ENCODE peak calls at places on chromosome 3, in five cellular contexts. X, I, Q, N and E are unnamed samples.

GRCh38 chr3:127763337-127763736 is 59.0 kb downstream of the MGLL start:
- DNase-seq in I (no peak), X (no peak), N (no peak), Q (no peak), E (no peak)

GRCh38 chr3:147409143-147410121 is at the start of gene ZIC1:
- DNase-seq in N (no peak), I (no peak), X (no peak), Q (peak), E (no peak)

GRCh38 chr3:13217736-13218540 is 144.7 kb upstream of the IQSEC1 start:
- DNase-seq in Q (peak), X (peak), N (no peak), I (no peak), E (no peak)

GRCh38 chr3:40167958-40168357 is 141.5 kb upstream of the EIF1B start:
- DNase-seq in Q (no peak), X (no peak), I (no peak), N (peak), E (no peak)

GRCh38 chr3:186901135-186901734 is 29.1 kb upstream of the ST6GAL1 start:
- DNase-seq in N (no peak), Q (peak), I (no peak), X (no peak), E (no peak)

GRCh38 chr3:40143283-40144090 is 166.0 kb upstream of the EIF1B start:
- DNase-seq in N (no peak), Q (no peak), I (no peak), X (no peak), E (no peak)

GRCh38 chr3:109921509-109921908 is 584.2 kb upstream of the DPPA4 start:
- DNase-seq in Q (no peak), N (no peak), I (no peak), X (no peak), E (no peak)

GRCh38 chr3:152818027-152818426 is 16.9 kb upstream of the P2RY1 start:
- DNase-seq in X (no peak), N (no peak), I (no peak), Q (no peak), E (no peak)

GRCh38 chr3:133162906-133163305 is 124.7 kb downstream of the TMEM108 start:
- DNase-seq in X (no peak), I (no peak), Q (no peak), N (no peak), E (no peak)

GRCh38 chr3:57594576-57594975 is 2.6 kb downstream of the ARF4 start:
- DNase-seq in X (no peak), I (no peak), N (no peak), Q (no peak), E (no peak)

GRCh38 chr3:172104471-172105072 is 65.2 kb downstream of the FNDC3B start:
- DNase-seq in N (no peak), Q (peak), X (no peak), I (no peak), E (no peak)

GRCh38 chr3:140207541-140207940 is 272.6 kb downstream of the CLSTN2 start:
- DNase-seq in N (no peak), Q (no peak), X (no peak), I (no peak), E (no peak)

GRCh38 chr3:138241061-138241460 is 54.0 kb downstream of the ARMC8 start:
- DNase-seq in Q (peak), I (no peak), N (no peak), X (peak), E (no peak)

GRCh38 chr3:142577701-142578308 is 728 bp downstream of the ATR start:
- DNase-seq in I (no peak), Q (peak), X (peak), N (no peak), E (no peak)

GRCh38 chr3:187823802-187824201 is 78.5 kb upstream of the BCL6 start:
- DNase-seq in N (no peak), X (no peak), Q (no peak), I (no peak), E (no peak)

GRCh38 chr3:50664959-50665602 is 9.6 kb upstream of the DOCK3 start:
- DNase-seq in N (no peak), X (no peak), I (no peak), Q (no peak), E (no peak)

GRCh38 chr3:172101107-172101506 is 61.7 kb downstream of the FNDC3B start:
- DNase-seq in X (no peak), N (no peak), Q (no peak), I (peak), E (no peak)

GRCh38 chr3:111919370-111920065 is 59.3 kb upstream of the ABHD10 start:
- DNase-seq in N (no peak), Q (no peak), I (no peak), X (no peak), E (no peak)

DNA sequence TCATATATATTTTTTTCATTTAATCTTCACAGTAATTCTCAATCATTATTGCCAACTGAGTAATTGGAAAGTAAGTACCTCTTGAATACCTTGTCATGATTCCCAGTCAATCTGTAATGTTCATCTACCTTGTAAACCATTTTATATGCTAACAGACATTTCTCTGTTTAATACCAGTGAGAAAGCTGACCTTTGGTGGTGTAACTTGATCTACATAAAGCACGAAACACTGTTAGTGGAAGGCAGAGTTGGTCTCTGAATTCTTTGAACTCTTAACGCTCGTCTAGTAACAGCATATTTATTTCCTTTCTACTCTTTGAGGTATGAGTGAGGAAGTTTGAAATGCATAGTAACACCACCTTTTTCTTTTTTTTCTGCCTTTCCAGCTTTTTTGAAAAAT is 59.5 kb downstream of the SLC25A26 start:
- DNase-seq in I (peak), X (peak), N (no peak), Q (peak), E (no peak)
- H3K4me3 ChIP-seq in I (no peak), X (no peak), N (no peak), Q (no peak), E (no peak)

GRCh38 chr3:81863714-81864113 is 102.3 kb upstream of the GBE1 start:
- DNase-seq in I (no peak), N (no peak), Q (no peak), X (no peak), E (no peak)

GRCh38 chr3:81867875-81868274 is 106.4 kb upstream of the GBE1 start:
- DNase-seq in Q (no peak), I (no peak), X (no peak), N (no peak), E (no peak)

GRCh38 chr3:81861593-81861992 is 100.1 kb upstream of the GBE1 start:
- DNase-seq in X (no peak), Q (no peak), N (no peak), I (no peak), E (no peak)

GRCh38 chr3:81868597-81868996 is 107.2 kb upstream of the GBE1 start:
- DNase-seq in N (no peak), X (no peak), Q (no peak), I (no peak), E (no peak)

DNA sequence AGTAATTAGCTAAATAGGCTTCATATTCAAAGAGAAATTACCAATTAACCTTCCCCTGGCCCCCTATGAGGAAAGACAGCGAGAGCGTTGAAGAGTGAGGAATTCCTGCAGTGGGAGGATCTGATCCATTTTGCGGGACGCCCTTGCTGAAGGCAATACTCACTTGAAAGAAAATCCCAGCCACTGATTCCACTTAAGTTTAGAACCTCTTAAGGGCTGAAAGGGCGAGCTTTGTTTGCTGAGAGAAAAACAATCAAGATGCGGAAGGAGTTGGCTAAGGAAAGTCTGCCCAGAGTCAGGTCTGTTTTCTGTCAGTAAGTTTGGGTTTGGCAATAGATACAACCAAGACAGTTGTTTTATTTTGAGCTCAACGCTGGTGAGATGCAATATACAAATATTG is 102.8 kb upstream of the GBE1 start:
- DNase-seq in X (no peak), Q (no peak), N (no peak), I (no peak), E (no peak)
- H3K4me3 ChIP-seq in X (no peak), Q (no peak), N (no peak), I (no peak), E (no peak)

DNA sequence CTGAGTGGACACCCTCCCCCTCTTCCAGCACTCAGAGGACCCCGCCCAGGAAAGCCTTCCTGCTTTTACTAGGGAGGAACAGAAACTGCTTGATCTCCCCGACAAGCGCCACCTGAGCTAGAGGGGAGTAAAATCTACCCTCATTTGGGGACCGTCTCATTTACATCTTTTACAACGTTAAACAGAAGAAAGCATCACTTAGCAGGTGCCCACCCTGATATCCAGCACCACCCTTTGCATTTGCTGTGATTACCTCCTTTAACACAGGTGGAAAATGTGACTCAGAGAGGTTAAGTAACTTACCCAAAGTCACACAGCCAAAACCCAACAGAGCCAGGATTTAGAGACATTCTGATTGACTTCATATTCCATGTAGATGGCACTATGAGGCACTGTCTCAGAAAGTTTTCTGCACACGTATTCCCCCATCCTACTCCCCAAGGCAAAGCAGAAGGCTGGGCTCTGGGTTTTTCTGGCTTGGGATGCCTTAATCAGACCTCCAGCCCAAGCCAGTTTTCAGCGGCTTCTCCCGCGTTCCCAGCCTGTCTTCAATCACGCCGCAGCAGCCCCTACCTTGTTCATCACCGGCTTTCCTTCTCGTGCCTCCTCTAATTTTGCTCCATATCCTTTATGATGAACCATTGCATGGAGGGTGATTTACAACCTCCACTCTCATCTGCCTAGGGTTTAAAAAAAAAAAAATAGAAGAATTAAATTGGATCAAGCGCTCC is 314.5 kb upstream of the PROK2 start:
- DNase-seq in I (no peak), N (no peak), X (no peak), Q (no peak), E (no peak)
- H3K4me3 ChIP-seq in I (no peak), N (no peak), X (no peak), Q (no peak), E (no peak)

GRCh38 chr3:177463863-177464262 is 266.6 kb upstream of the TBL1XR1 start:
- DNase-seq in X (peak), I (no peak), N (no peak), Q (peak), E (no peak)

GRCh38 chr3:177465243-177465642 is 268.0 kb upstream of the TBL1XR1 start:
- DNase-seq in X (no peak), I (no peak), N (peak), Q (no peak), E (no peak)

GRCh38 chr3:177467268-177467985 is 270.1 kb upstream of the TBL1XR1 start:
- DNase-seq in I (no peak), X (no peak), Q (no peak), N (no peak), E (no peak)

GRCh38 chr3:177466076-177466475 is 268.8 kb upstream of the TBL1XR1 start:
- DNase-seq in I (no peak), N (no peak), Q (no peak), X (no peak), E (no peak)

GRCh38 chr3:177464392-177465225 is 267.3 kb upstream of the TBL1XR1 start:
- DNase-seq in N (no peak), X (no peak), I (no peak), Q (no peak), E (no peak)
- H3K4me3 ChIP-seq in N (no peak), X (no peak), I (no peak), Q (no peak), E (no peak)

GRCh38 chr3:161222662-161223061 is 1.6 kb downstream of the NMD3 start:
- DNase-seq in X (peak), Q (peak), I (no peak), N (no peak), E (no peak)
- H3K4me3 ChIP-seq in X (peak), Q (peak), I (no peak), N (peak), E (no peak)

GRCh38 chr3:45869638-45870037 is 16.7 kb upstream of the CCR9 start:
- DNase-seq in I (no peak), X (no peak), N (no peak), Q (no peak), E (no peak)
- H3K4me3 ChIP-seq in I (no peak), X (no peak), N (no peak), Q (no peak), E (no peak)

DNA sequence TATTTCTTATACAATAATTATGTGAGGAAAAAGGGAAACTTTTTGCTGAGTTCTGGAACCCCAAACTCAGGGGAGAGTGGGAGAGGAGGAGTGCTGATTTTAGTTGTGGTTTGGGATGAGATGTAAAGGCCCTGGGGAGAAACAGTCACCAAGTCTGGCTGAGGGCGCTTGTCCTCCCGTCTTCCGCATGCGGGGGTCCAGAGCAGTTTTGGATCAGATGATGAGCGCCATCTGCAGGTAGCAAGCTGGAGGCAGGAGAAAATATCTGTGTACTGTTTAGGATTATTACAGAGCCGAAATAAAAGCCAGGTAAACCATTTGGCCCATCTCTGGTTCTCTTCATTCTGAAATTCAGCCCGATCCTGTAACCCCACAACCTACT is 1.6 kb upstream of the PARP14 start:
- DNase-seq in I (peak), Q (peak), N (peak), X (peak), E (peak)
- H3K4me3 ChIP-seq in I (peak), Q (peak), N (peak), X (peak), E (peak)